ENCODE peak calls at places on chromosomes 13 and 19, in ten cellular contexts. H, G, R, L, E, T, Z, X, I and Y are unnamed samples.

GRCh38 chr13:69755101-69755500 is 352.5 kb upstream of the ATXN8OS start:
- DNase-seq in H (no peak), G (no peak), R (no peak), L (no peak), E (no peak), T (no peak), Z (no peak), X (no peak), I (no peak), Y (no peak)

GRCh38 chr19:41542622-41543021 is 33.3 kb upstream of the CEACAM21 start:
- DNase-seq in H (no peak), G (no peak), R (no peak), L (no peak), E (no peak), T (no peak), Z (no peak), X (no peak), I (no peak), Y (no peak)

GRCh38 chr19:21705393-21705792 is 62.0 kb downstream of the ZNF100 start:
- DNase-seq in H (no peak), G (no peak), R (no peak), L (no peak), E (no peak), T (no peak), Z (no peak), X (no peak), I (no peak), Y (no peak)

GRCh38 chr13:99859178-99860177 is 112.1 kb downstream of the ZIC5 start:
- DNase-seq in H (no peak), G (no peak), R (no peak), L (no peak), E (no peak), T (no peak), Z (no peak), X (no peak), I (no peak), Y (no peak)

GRCh38 chr13:107351305-107351704 is 783.4 kb upstream of the ARGLU1 start:
- DNase-seq in H (peak), G (peak), R (no peak), L (no peak), E (no peak), T (peak), Z (peak), X (peak), I (no peak), Y (peak)

GRCh38 chr13:71759506-71760225 is 107.3 kb downstream of the DACH1 start:
- DNase-seq in H (no peak), G (peak), R (no peak), L (no peak), E (no peak), T (peak), Z (no peak), X (no peak), I (no peak), Y (peak)

GRCh38 chr19:30083125-30083681 is 141.2 kb downstream of the URI1 start:
- DNase-seq in H (no peak), G (no peak), R (no peak), L (no peak), E (no peak), T (no peak), Z (no peak), X (no peak), I (no peak), Y (no peak)

GRCh38 chr13:104253063-104253680 is 1187.0 kb upstream of the SLC10A2 start:
- DNase-seq in H (peak), G (peak), R (no peak), L (no peak), E (no peak), T (peak), Z (peak), X (no peak), I (no peak), Y (no peak)

GRCh38 chr13:105139380-105140285 is 1395.8 kb downstream of the EFNB2 start:
- DNase-seq in H (peak), G (peak), R (no peak), L (peak), E (peak), T (no peak), Z (peak), X (peak), I (no peak), Y (peak)

GRCh38 chr19:4807188-4807587 is 15.7 kb downstream of the FEM1A start:
- DNase-seq in H (no peak), G (no peak), R (no peak), L (no peak), E (no peak), T (no peak), Z (no peak), X (no peak), I (no peak), Y (no peak)

GRCh38 chr19:17441241-17442135 is 7.0 kb downstream of the TMEM221 start:
- DNase-seq in H (peak), G (no peak), R (no peak), L (no peak), E (peak), T (peak), Z (peak), X (peak), I (no peak), Y (peak)

GRCh38 chr13:57748096-57748495 is 116.6 kb downstream of the PCDH17 start:
- DNase-seq in H (peak), G (peak), R (no peak), L (no peak), E (no peak), T (peak), Z (no peak), X (no peak), I (no peak), Y (no peak)

GRCh38 chr19:40594657-40595077 is 6.5 kb upstream of the LTBP4 start:
- DNase-seq in H (no peak), G (no peak), R (no peak), L (no peak), E (peak), T (peak), Z (no peak), X (no peak), I (no peak), Y (no peak)

GRCh38 chr13:39566216-39566869 is 36.6 kb downstream of the LHFPL6 start:
- DNase-seq in H (no peak), G (no peak), R (no peak), L (no peak), E (no peak), T (no peak), Z (no peak), X (no peak), I (no peak), Y (no peak)

GRCh38 chr13:54433511-54434206 is 1405.0 kb downstream of the OLFM4 start:
- DNase-seq in H (no peak), G (no peak), R (no peak), L (no peak), E (no peak), T (no peak), Z (no peak), X (no peak), I (no peak), Y (no peak)

GRCh38 chr13:95641961-95642621 is 2.4 kb downstream of the DZIP1 start:
- DNase-seq in H (peak), G (peak), R (peak), L (no peak), E (peak), T (peak), Z (peak), X (peak), I (no peak), Y (peak)

GRCh38 chr19:50817941-50818858 is 5.4 kb downstream of the KLK1 start:
- DNase-seq in H (peak), G (no peak), R (no peak), L (peak), E (peak), T (no peak), Z (peak), X (peak), I (no peak), Y (peak)

GRCh38 chr19:33273065-33273736 is 29.1 kb downstream of the CEBPA start:
- DNase-seq in H (peak), G (no peak), R (no peak), L (no peak), E (peak), T (no peak), Z (no peak), X (no peak), I (no peak), Y (no peak)

GRCh38 chr13:73082471-73082870 is 23.7 kb downstream of the KLF5 start:
- DNase-seq in H (no peak), G (no peak), R (no peak), L (no peak), E (no peak), T (no peak), Z (no peak), X (no peak), I (no peak), Y (no peak)

GRCh38 chr19:34172661-34173144 is 399 bp downstream of the LSM14A start:
- DNase-seq in H (no peak), G (no peak), R (no peak), L (peak), E (no peak), T (no peak), Z (no peak), X (no peak), I (no peak), Y (no peak)

GRCh38 chr13:74443623-74444022 is 309.4 kb upstream of the KLF12 start:
- DNase-seq in H (peak), G (peak), R (no peak), L (no peak), E (peak), T (peak), Z (peak), X (no peak), I (peak), Y (peak)

GRCh38 chr19:4694211-4694987 is 24.3 kb upstream of the MYDGF start:
- DNase-seq in H (peak), G (peak), R (no peak), L (no peak), E (peak), T (peak), Z (peak), X (no peak), I (peak), Y (peak)

GRCh38 chr19:51142119-51142518 is at the start of gene SIGLEC7:
- DNase-seq in H (no peak), G (no peak), R (no peak), L (peak), E (no peak), T (no peak), Z (no peak), X (no peak), I (no peak), Y (no peak)

GRCh38 chr19:57321164-57321563 is 892 bp downstream of the ZNF543 start:
- DNase-seq in H (no peak), G (no peak), R (no peak), L (no peak), E (no peak), T (no peak), Z (no peak), X (no peak), I (no peak), Y (no peak)

GRCh38 chr13:100646030-100646673 is 28.4 kb downstream of the TMTC4 start:
- DNase-seq in H (peak), G (peak), R (no peak), L (no peak), E (peak), T (peak), Z (peak), X (peak), I (no peak), Y (peak)

GRCh38 chr13:31807090-31807541 is 67.8 kb downstream of the RXFP2 start:
- DNase-seq in H (peak), G (no peak), R (no peak), L (no peak), E (peak), T (peak), Z (no peak), X (no peak), I (no peak), Y (no peak)

GRCh38 chr19:4064551-4065260 is 2.0 kb downstream of the ZBTB7A start:
- DNase-seq in H (no peak), G (peak), R (peak), L (peak), E (peak), T (no peak), Z (peak), X (peak), I (no peak), Y (no peak)

GRCh38 chr13:43433691-43434121 is 353.1 kb downstream of the ENOX1 start:
- DNase-seq in H (no peak), G (peak), R (no peak), L (no peak), E (peak), T (no peak), Z (no peak), X (no peak), I (no peak), Y (no peak)

GRCh38 chr19:48436586-48436985 is 9.2 kb upstream of the GRWD1 start:
- DNase-seq in H (no peak), G (no peak), R (no peak), L (no peak), E (no peak), T (no peak), Z (no peak), X (no peak), I (no peak), Y (no peak)

GRCh38 chr19:38841787-38842438 is 7.9 kb downstream of the HNRNPL start:
- DNase-seq in H (no peak), G (no peak), R (no peak), L (no peak), E (no peak), T (no peak), Z (no peak), X (no peak), I (no peak), Y (no peak)

GRCh38 chr19:51026554-51026831 is at the start of gene KLK11:
- DNase-seq in H (no peak), G (no peak), R (peak), L (no peak), E (no peak), T (no peak), Z (no peak), X (no peak), I (no peak), Y (no peak)

DNA sequence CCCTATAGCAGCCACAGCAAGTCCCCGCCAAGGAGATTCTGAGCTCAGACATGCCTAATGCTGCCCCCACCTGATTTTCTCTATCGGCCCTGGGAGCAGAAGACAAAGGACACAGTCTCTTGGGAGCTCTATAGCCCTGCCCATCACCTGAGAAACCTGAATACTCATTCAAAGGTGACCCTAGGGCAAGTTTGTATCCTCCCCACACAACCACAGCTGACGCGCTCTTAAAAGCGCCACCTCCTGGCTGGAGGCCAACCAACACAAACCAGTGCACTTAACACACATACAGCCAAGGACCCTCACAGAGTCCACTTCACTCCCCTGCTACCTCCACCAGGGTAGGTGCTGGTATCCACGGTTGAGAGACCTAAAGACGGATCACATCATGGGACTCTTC is 8.8 kb upstream of the IGFL4 start:
- DNase-seq in H (no peak), G (no peak), R (no peak), L (no peak), E (no peak), T (no peak), Z (no peak), X (no peak), I (no peak), Y (no peak)
- TF ChIP-seq CTCF in H (no peak), G (no peak), R (no peak), L (no peak), E (no peak), T (no peak), Z (no peak), X (no peak), I (no peak), Y (no peak)

GRCh38 chr13:48491423-48492122 is 41.3 kb downstream of the RCBTB2 start:
- DNase-seq in H (no peak), G (no peak), R (no peak), L (no peak), E (peak), T (no peak), Z (no peak), X (no peak), I (no peak), Y (no peak)
- H3K4me3 ChIP-seq in H (peak), G (no peak), R (no peak), L (peak), E (no peak), T (no peak), Z (no peak), X (no peak), I (no peak), Y (no peak)

DNA sequence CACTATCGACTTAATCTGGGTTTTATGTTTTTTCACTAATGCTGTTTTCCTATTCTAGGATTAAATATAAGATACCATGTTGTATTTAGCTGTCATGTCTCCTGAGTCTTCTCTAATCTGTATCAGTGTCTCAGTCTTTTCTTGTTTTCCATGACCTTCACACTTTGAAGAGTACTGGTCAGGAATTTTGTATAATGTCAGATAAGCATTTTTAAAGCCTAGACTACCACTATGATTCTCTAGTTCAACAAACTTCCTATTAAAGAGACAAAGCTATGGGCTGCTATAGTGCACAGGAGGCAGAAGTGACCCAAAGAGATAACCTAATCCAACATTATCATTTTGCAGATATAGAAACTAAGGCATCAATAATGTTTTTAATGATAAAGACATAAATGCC is 63.0 kb upstream of the ZDHHC20 start:
- DNase-seq in H (no peak), G (no peak), R (no peak), L (no peak), E (no peak), T (no peak), Z (no peak), X (no peak), I (no peak), Y (no peak)
- TF ChIP-seq CTCF in H (no peak), G (no peak), R (no peak), L (no peak), E (no peak), T (no peak), Z (no peak), X (no peak), I (no peak), Y (no peak)

GRCh38 chr19:37813340-37813739 is 34.0 kb upstream of the ZNF573 start:
- DNase-seq in H (no peak), G (no peak), R (no peak), L (no peak), E (no peak), T (no peak), Z (no peak), X (no peak), I (no peak), Y (no peak)

GRCh38 chr19:37817180-37817911 is 38.0 kb upstream of the ZNF573 start:
- DNase-seq in H (peak), G (peak), R (peak), L (peak), E (peak), T (peak), Z (peak), X (peak), I (no peak), Y (peak)
- H3K4me3 ChIP-seq in H (peak), G (peak), R (peak), L (peak), E (peak), T (peak), Z (no peak), X (peak), I (peak), Y (peak)

GRCh38 chr19:45041125-45041524 is 2.3 kb downstream of the CLASRP start:
- DNase-seq in H (no peak), G (no peak), R (no peak), L (no peak), E (no peak), T (no peak), Z (no peak), X (no peak), I (no peak), Y (no peak)
- TF ChIP-seq CTCF in H (no peak), G (no peak), R (no peak), L (no peak), E (no peak), T (no peak), Z (no peak), X (no peak), I (no peak), Y (no peak)

GRCh38 chr19:3025516-3025890 is 3.6 kb downstream of the TLE2 start:
- DNase-seq in H (no peak), G (no peak), R (no peak), L (no peak), E (no peak), T (no peak), Z (no peak), X (no peak), I (no peak), Y (no peak)

GRCh38 chr19:3027292-3027691 is 1.8 kb downstream of the TLE2 start:
- DNase-seq in H (no peak), G (no peak), R (no peak), L (no peak), E (no peak), T (no peak), Z (no peak), X (no peak), I (no peak), Y (no peak)

GRCh38 chr19:3026768-3027167 is 2.3 kb downstream of the TLE2 start:
- DNase-seq in H (no peak), G (no peak), R (no peak), L (no peak), E (no peak), T (no peak), Z (no peak), X (no peak), I (no peak), Y (no peak)

GRCh38 chr19:3024870-3025515 is 4.1 kb downstream of the TLE2 start:
- DNase-seq in H (no peak), G (no peak), R (no peak), L (no peak), E (no peak), T (no peak), Z (no peak), X (no peak), I (no peak), Y (no peak)

GRCh38 chr19:3024509-3024869 is 4.6 kb downstream of the TLE2 start:
- DNase-seq in H (no peak), G (no peak), R (no peak), L (no peak), E (no peak), T (no peak), Z (no peak), X (no peak), I (no peak), Y (no peak)
- H3K4me3 ChIP-seq in H (no peak), G (no peak), R (no peak), L (no peak), E (no peak), T (no peak), Z (no peak), X (no peak), I (no peak), Y (no peak)

GRCh38 chr19:43624933-43625332 is 5.5 kb upstream of the ZNF428 start:
- DNase-seq in H (peak), G (peak), R (no peak), L (peak), E (peak), T (no peak), Z (no peak), X (peak), I (no peak), Y (peak)
- TF ChIP-seq CTCF in H (no peak), G (no peak), R (no peak), L (peak), E (peak), T (no peak), Z (no peak), X (peak), I (no peak), Y (peak)